ENCODE peak calls at places on chromosomes 6 and 20, in six cellular contexts. S is esophagus muscularis mucosa, Z is K562, T is A549, G is sigmoid colon, W is suprapubic skin. B is an unnamed sample.

GRCh38 chr20:52564594-52564993 is 373.0 kb upstream of the ZFP64 start:
- DNase-seq in T (no peak), G (no peak), S (no peak), W (no peak), Z (no peak), B (no peak)

GRCh38 chr20:10132391-10132790 is 86.2 kb upstream of the SNAP25 start:
- DNase-seq in W (no peak), T (no peak), S (no peak), Z (no peak), G (no peak), B (no peak)

GRCh38 chr6:30915591-30915946 is 1.5 kb downstream of the VARS2 start:
- DNase-seq in G (no peak), Z (peak), S (no peak), T (peak), W (no peak), B (peak)

GRCh38 chr6:150652848-150653613 is 53.3 kb downstream of the PLEKHG1 start:
- DNase-seq in G (no peak), T (no peak), S (no peak), W (no peak), Z (no peak), B (no peak)

GRCh38 chr6:41155132-41155805 is 1.1 kb upstream of the TREML1 start:
- DNase-seq in G (no peak), Z (no peak), S (peak), T (no peak), W (no peak), B (no peak)

GRCh38 chr6:26243742-26244141 is 121.3 kb upstream of the BTN3A2 start:
- DNase-seq in S (no peak), W (no peak), Z (no peak), G (no peak), T (no peak), B (no peak)

GRCh38 chr20:1173698-1174097 is 11.1 kb downstream of the TMEM74B start:
- DNase-seq in Z (no peak), T (no peak), S (no peak), G (no peak), W (no peak), B (no peak)

GRCh38 chr6:34517461-34517868 is 38.7 kb downstream of the SPDEF start:
- DNase-seq in T (no peak), W (peak), S (no peak), G (no peak), Z (peak), B (no peak)

GRCh38 chr6:126427713-126428112 is 87.8 kb downstream of the CENPW start:
- DNase-seq in T (no peak), S (no peak), G (no peak), Z (no peak), W (no peak), B (no peak)

GRCh38 chr20:38842558-38842981 is 37.1 kb downstream of the PPP1R16B start:
- DNase-seq in T (no peak), W (no peak), G (no peak), S (no peak), Z (no peak), B (no peak)
- H3K27ac ChIP-seq in T (no peak), W (no peak), G (no peak), S (no peak), Z (no peak), B (no peak)

DNA sequence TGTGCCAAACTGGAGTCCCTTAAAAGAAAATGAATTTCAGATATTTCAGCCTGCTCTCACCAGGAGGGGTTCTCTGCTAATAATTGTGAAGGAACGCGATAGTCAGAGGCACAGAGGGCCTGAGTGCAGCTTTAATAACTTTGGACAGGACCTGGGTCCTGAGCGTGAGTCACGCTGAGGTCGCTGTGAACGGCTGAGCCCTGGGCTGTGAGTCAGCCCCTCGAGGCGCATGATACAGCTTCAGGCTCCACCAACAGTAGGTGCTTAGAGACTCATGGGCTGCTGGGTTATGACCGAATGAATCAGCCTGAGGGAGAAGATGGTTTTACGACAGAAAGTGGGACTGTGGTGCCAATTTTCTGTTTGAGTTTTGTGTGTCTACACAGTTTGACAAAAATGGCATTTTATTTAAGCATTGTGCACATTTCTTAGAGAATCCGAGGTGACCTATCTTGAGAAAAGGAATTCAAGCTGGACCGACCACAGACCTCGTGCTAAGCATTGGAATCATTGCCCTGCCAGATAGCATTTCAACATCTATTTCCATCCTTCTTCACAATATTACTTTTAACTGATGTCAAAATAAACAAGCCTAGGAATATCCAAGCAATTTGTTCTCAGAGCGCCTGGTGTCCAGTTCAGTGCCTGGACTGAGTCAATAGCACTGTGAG is 183.0 kb downstream of the THBS2 start:
- DNase-seq in T (peak), S (peak), W (no peak), Z (no peak), G (peak), B (no peak)
- H3K4me3 ChIP-seq in T (no peak), S (no peak), W (no peak), Z (no peak), G (no peak), B (no peak)

GRCh38 chr20:40689100-40689942 is at the start of gene MAFB:
- DNase-seq in G (peak), Z (peak), W (peak), S (peak), T (peak), B (peak)
- TF ChIP-seq POLR2A in G (peak), Z (no peak), W (peak), S (peak), T (peak), B (peak)

GRCh38 chr6:44223471-44224153 is at the start of gene SLC29A1:
- DNase-seq in G (peak), S (no peak), W (no peak), T (peak), Z (peak), B (peak)
- H3K27ac ChIP-seq in G (peak), S (peak), W (peak), T (peak), Z (peak), B (peak)

GRCh38 chr6:164086326-164086887 is 671.9 kb downstream of the QKI start:
- DNase-seq in S (no peak), T (no peak), G (no peak), W (no peak), Z (no peak), B (no peak)

GRCh38 chr6:164085552-164086325 is 671.2 kb downstream of the QKI start:
- DNase-seq in W (no peak), G (peak), Z (no peak), S (no peak), T (no peak), B (no peak)

GRCh38 chr6:164079275-164079600 is 664.7 kb downstream of the QKI start:
- DNase-seq in Z (no peak), S (no peak), T (no peak), G (no peak), W (no peak), B (no peak)

GRCh38 chr6:164087870-164088269 is 673.4 kb downstream of the QKI start:
- DNase-seq in T (no peak), W (no peak), S (no peak), G (no peak), Z (no peak), B (no peak)

DNA sequence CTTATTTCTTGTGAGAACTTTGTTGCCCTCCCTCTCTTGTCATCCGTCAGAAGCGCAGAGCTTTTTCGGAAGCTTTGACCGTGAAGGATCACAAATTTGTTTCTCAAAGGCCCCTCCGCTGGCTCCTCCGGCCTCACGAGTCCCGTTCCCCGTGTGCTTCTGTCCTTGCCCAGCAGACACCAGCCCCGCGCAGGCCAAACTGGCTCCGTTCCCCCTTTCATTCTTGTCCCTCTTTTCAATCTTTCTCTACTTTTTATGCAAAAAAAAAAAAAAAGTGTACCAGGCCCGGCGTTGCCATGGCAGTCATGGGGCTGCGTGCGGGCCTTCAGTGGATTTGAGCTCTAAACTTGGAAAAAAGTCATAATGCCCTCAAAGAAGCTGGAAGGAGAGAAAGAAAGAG is 670.6 kb downstream of the QKI start:
- DNase-seq in T (no peak), W (no peak), S (no peak), Z (no peak), G (no peak), B (no peak)
- H3K4me3 ChIP-seq in T (no peak), W (no peak), S (no peak), Z (no peak), G (no peak), B (no peak)

GRCh38 chr20:46132705-46133120 is 14.6 kb downstream of the CD40 start:
- DNase-seq in T (peak), W (peak), S (no peak), G (peak), Z (peak), B (peak)
- TF ChIP-seq POLR2A in T (no peak), W (no peak), S (no peak), G (no peak), Z (no peak), B (no peak)

GRCh38 chr20:62245911-62246280 is 7.6 kb downstream of the OSBPL2 start:
- DNase-seq in W (no peak), S (no peak), Z (no peak), G (no peak), T (no peak), B (no peak)
- H3K27ac ChIP-seq in W (no peak), S (no peak), Z (no peak), G (no peak), T (no peak), B (no peak)